ENCODE peak calls at places on chromosomes 1 and 21, in ten cellular contexts. Z is left cardiac atrium; E is globus pallidus; H is GF-D8; J is mucosa of descending colon; S is AG04450; I is substantia nigra; K is adipocyte; U is effector memory CD8-positive, alpha-beta T cell; M is transverse colon. X is an unnamed sample.

GRCh38 chr1:74652711-74653131 is 20.9 kb downstream of the ERICH3 start:
- DNase-seq in Z (no peak), E (no peak), H (peak), J (no peak), S (peak), I (no peak), K (peak), U (no peak), M (no peak), X (no peak)

GRCh38 chr21:31008355-31008754 is 29.9 kb downstream of the KRTAP19-8 start:
- DNase-seq in Z (no peak), E (no peak), H (no peak), J (no peak), S (no peak), I (no peak), K (no peak), U (no peak), M (no peak), X (no peak)

GRCh38 chr21:36929622-36930021 is 36.8 kb downstream of the HLCS start:
- DNase-seq in Z (no peak), E (peak), H (no peak), J (no peak), S (no peak), I (no peak), K (no peak), U (no peak), M (no peak), X (no peak)

GRCh38 chr1:85818371-85818770 is 110.1 kb upstream of the ZNHIT6 start:
- DNase-seq in Z (no peak), E (no peak), H (no peak), J (no peak), S (peak), I (no peak), K (peak), U (no peak), M (no peak), X (no peak)

GRCh38 chr1:100941098-100941527 is 45.2 kb downstream of the SLC30A7 start:
- DNase-seq in Z (no peak), E (no peak), H (no peak), J (no peak), S (no peak), I (no peak), K (no peak), U (no peak), M (no peak), X (no peak)

GRCh38 chr1:3570081-3570986 is 41.0 kb downstream of the MEGF6 start:
- DNase-seq in Z (no peak), E (no peak), H (no peak), J (no peak), S (no peak), I (no peak), K (no peak), U (no peak), M (no peak), X (no peak)

GRCh38 chr1:66944330-66945274 is 19.8 kb downstream of the MIER1 start:
- DNase-seq in Z (peak), E (no peak), H (no peak), J (no peak), S (peak), I (no peak), K (peak), U (no peak), M (peak), X (no peak)

GRCh38 chr1:21262282-21263051 is 27.8 kb downstream of the ECE1 start:
- DNase-seq in Z (peak), E (no peak), H (peak), J (peak), S (peak), I (no peak), K (peak), U (no peak), M (peak), X (no peak)

GRCh38 chr1:224454337-224455055 is 19.9 kb upstream of the WDR26 start:
- DNase-seq in Z (no peak), E (no peak), H (no peak), J (peak), S (no peak), I (no peak), K (no peak), U (no peak), M (peak), X (no peak)

GRCh38 chr1:150798509-150798908 is 9.6 kb downstream of the CTSK start:
- DNase-seq in Z (no peak), E (no peak), H (no peak), J (no peak), S (no peak), I (no peak), K (no peak), U (no peak), M (no peak), X (no peak)

GRCh38 chr1:17250601-17251000 is 1.7 kb downstream of the PADI3 start:
- DNase-seq in Z (no peak), E (no peak), H (no peak), J (peak), S (no peak), I (no peak), K (no peak), U (no peak), M (peak), X (no peak)

GRCh38 chr1:153192697-153193096 is 10.5 kb upstream of the LELP1 start:
- DNase-seq in Z (no peak), E (no peak), H (no peak), J (no peak), S (no peak), I (no peak), K (no peak), U (no peak), M (no peak), X (no peak)

GRCh38 chr1:67741121-67741520 is 56.1 kb downstream of the GADD45A start:
- DNase-seq in Z (no peak), E (no peak), H (no peak), J (peak), S (no peak), I (no peak), K (no peak), U (no peak), M (peak), X (no peak)

GRCh38 chr1:109239580-109240068 is 9.7 kb upstream of the CELSR2 start:
- DNase-seq in Z (no peak), E (no peak), H (no peak), J (peak), S (no peak), I (no peak), K (peak), U (no peak), M (no peak), X (no peak)

GRCh38 chr1:1960480-1961196 is 41.6 kb upstream of the TMEM52 start:
- DNase-seq in Z (no peak), E (no peak), H (no peak), J (no peak), S (no peak), I (no peak), K (no peak), U (no peak), M (no peak), X (no peak)

GRCh38 chr1:18347559-18347958 is 133.2 kb upstream of the KLHDC7A start:
- DNase-seq in Z (no peak), E (no peak), H (no peak), J (no peak), S (no peak), I (no peak), K (no peak), U (no peak), M (no peak), X (no peak)

GRCh38 chr1:201436461-201436860 is 14.9 kb upstream of the TNNI1 start:
- DNase-seq in Z (no peak), E (no peak), H (no peak), J (no peak), S (no peak), I (no peak), K (no peak), U (no peak), M (no peak), X (no peak)

GRCh38 chr1:42743302-42744029 is 3.4 kb upstream of the CLDN19 start:
- DNase-seq in Z (no peak), E (no peak), H (no peak), J (no peak), S (no peak), I (no peak), K (peak), U (no peak), M (no peak), X (no peak)

GRCh38 chr1:12556368-12556930 is 61.6 kb downstream of the DHRS3 start:
- DNase-seq in Z (no peak), E (peak), H (no peak), J (peak), S (peak), I (peak), K (peak), U (no peak), M (peak), X (no peak)

GRCh38 chr1:67578397-67579020 is 106.5 kb upstream of the GADD45A start:
- DNase-seq in Z (no peak), E (no peak), H (no peak), J (no peak), S (no peak), I (no peak), K (no peak), U (no peak), M (no peak), X (no peak)

GRCh38 chr1:234658143-234658542 is 48.2 kb upstream of the IRF2BP2 start:
- DNase-seq in Z (no peak), E (no peak), H (no peak), J (no peak), S (peak), I (no peak), K (peak), U (no peak), M (peak), X (no peak)

GRCh38 chr1:44048816-44049215 is 17.6 kb upstream of the SLC6A9 start:
- DNase-seq in Z (no peak), E (no peak), H (no peak), J (no peak), S (no peak), I (no peak), K (no peak), U (no peak), M (no peak), X (no peak)

GRCh38 chr1:184533049-184533448 is 146.2 kb downstream of the C1orf21 start:
- DNase-seq in Z (no peak), E (no peak), H (no peak), J (peak), S (no peak), I (no peak), K (no peak), U (no peak), M (no peak), X (no peak)

X was measured in naive thymus-derived CD4-positive, alpha-beta T cell.